ENCODE peak calls at places on chromosomes 16 and 17, in six cellular contexts. One of them, this sample, is unnamed.

GRCh38 chr16:7025616-7026190 is 306.9 kb upstream of the RBFOX1 start:
- DNase-seq in Calu3: peak; percentile 41
- DNase-seq in pancreas: peak; percentile 26
- DNase-seq in GM13976: peak; percentile 38
- DNase-seq in nephron progenitor cell: peak; percentile 93
- DNase-seq in omental fat pad: peak; percentile 42
- DNase-seq in this sample: peak; percentile 91

GRCh38 chr17:81291662-81292061 is 3.4 kb downstream of the SLC38A10 start:
- DNase-seq in Calu3: peak; percentile 64
- DNase-seq in pancreas: peak; percentile 73
- DNase-seq in GM13976: peak; percentile 86
- DNase-seq in nephron progenitor cell: peak; percentile 72
- DNase-seq in omental fat pad: no peak
- DNase-seq in this sample: peak; percentile 71

GRCh38 chr17:78293896-78294295 is 62.5 kb downstream of the TMEM235 start:
- DNase-seq in Calu3: no peak
- DNase-seq in pancreas: no peak
- DNase-seq in GM13976: no peak
- DNase-seq in nephron progenitor cell: no peak
- DNase-seq in omental fat pad: no peak
- DNase-seq in this sample: no peak

GRCh38 chr17:4500188-4500565 is 1.5 kb downstream of the SPNS2 start:
- DNase-seq in Calu3: no peak
- DNase-seq in pancreas: no peak
- DNase-seq in GM13976: no peak
- DNase-seq in nephron progenitor cell: no peak
- DNase-seq in omental fat pad: no peak
- DNase-seq in this sample: no peak

GRCh38 chr16:86306046-86306644 is 204.2 kb upstream of the FOXF1 start:
- DNase-seq in Calu3: no peak
- DNase-seq in pancreas: no peak
- DNase-seq in GM13976: no peak
- DNase-seq in nephron progenitor cell: no peak
- DNase-seq in omental fat pad: no peak
- DNase-seq in this sample: no peak

GRCh38 chr16:84683691-84684591 is 15.9 kb upstream of the USP10 start:
- DNase-seq in Calu3: no peak
- DNase-seq in pancreas: no peak
- DNase-seq in GM13976: no peak
- DNase-seq in nephron progenitor cell: no peak
- DNase-seq in omental fat pad: no peak
- DNase-seq in this sample: peak; percentile 63

GRCh38 chr17:5958850-5959249 is 111.3 kb upstream of the WSCD1 start:
- DNase-seq in Calu3: no peak
- DNase-seq in pancreas: no peak
- DNase-seq in GM13976: no peak
- DNase-seq in nephron progenitor cell: no peak
- DNase-seq in omental fat pad: no peak
- DNase-seq in this sample: no peak

GRCh38 chr16:50635505-50636392 is 45.4 kb downstream of the SNX20 start:
- DNase-seq in Calu3: no peak
- DNase-seq in pancreas: no peak
- DNase-seq in GM13976: no peak
- DNase-seq in nephron progenitor cell: no peak
- DNase-seq in omental fat pad: no peak
- DNase-seq in this sample: no peak

GRCh38 chr16:12486386-12486785 is 317.3 kb downstream of the CPPED1 start:
- DNase-seq in Calu3: no peak
- DNase-seq in pancreas: no peak
- DNase-seq in GM13976: no peak
- DNase-seq in nephron progenitor cell: no peak
- DNase-seq in omental fat pad: no peak
- DNase-seq in this sample: no peak

GRCh38 chr17:37742762-37743611 is 1.9 kb downstream of the HNF1B start:
- DNase-seq in Calu3: peak; percentile 87
- DNase-seq in pancreas: peak; percentile 39
- DNase-seq in GM13976: peak; percentile 57
- DNase-seq in nephron progenitor cell: peak; percentile 34
- DNase-seq in omental fat pad: no peak
- DNase-seq in this sample: peak; percentile 59

GRCh38 chr17:74130276-74130675 is 73.2 kb upstream of the RPL38 start:
- DNase-seq in Calu3: no peak
- DNase-seq in pancreas: no peak
- DNase-seq in GM13976: no peak
- DNase-seq in nephron progenitor cell: no peak
- DNase-seq in omental fat pad: no peak
- DNase-seq in this sample: no peak

GRCh38 chr17:6254036-6254435 is 180.9 kb downstream of the AIPL1 start:
- DNase-seq in Calu3: no peak
- DNase-seq in pancreas: no peak
- DNase-seq in GM13976: no peak
- DNase-seq in nephron progenitor cell: no peak
- DNase-seq in omental fat pad: no peak
- DNase-seq in this sample: no peak

GRCh38 chr16:11093578-11094074 is 149.3 kb downstream of the CLEC16A start:
- DNase-seq in Calu3: no peak
- DNase-seq in pancreas: no peak
- DNase-seq in GM13976: no peak
- DNase-seq in nephron progenitor cell: no peak
- DNase-seq in omental fat pad: no peak
- DNase-seq in this sample: no peak

GRCh38 chr16:65672960-65673359 is 551.1 kb upstream of the CDH11 start:
- DNase-seq in Calu3: no peak
- DNase-seq in pancreas: no peak
- DNase-seq in GM13976: no peak
- DNase-seq in nephron progenitor cell: no peak
- DNase-seq in omental fat pad: no peak
- DNase-seq in this sample: no peak

GRCh38 chr16:787978-788398 is at the start of gene RPUSD1:
- DNase-seq in Calu3: no peak
- DNase-seq in pancreas: no peak
- DNase-seq in GM13976: no peak
- DNase-seq in nephron progenitor cell: no peak
- DNase-seq in omental fat pad: no peak
- DNase-seq in this sample: no peak

GRCh38 chr17:1200440-1200839 is 20.7 kb upstream of the ABR start:
- DNase-seq in Calu3: no peak
- DNase-seq in pancreas: no peak
- DNase-seq in GM13976: no peak
- DNase-seq in nephron progenitor cell: no peak
- DNase-seq in omental fat pad: no peak
- DNase-seq in this sample: no peak

DNA sequence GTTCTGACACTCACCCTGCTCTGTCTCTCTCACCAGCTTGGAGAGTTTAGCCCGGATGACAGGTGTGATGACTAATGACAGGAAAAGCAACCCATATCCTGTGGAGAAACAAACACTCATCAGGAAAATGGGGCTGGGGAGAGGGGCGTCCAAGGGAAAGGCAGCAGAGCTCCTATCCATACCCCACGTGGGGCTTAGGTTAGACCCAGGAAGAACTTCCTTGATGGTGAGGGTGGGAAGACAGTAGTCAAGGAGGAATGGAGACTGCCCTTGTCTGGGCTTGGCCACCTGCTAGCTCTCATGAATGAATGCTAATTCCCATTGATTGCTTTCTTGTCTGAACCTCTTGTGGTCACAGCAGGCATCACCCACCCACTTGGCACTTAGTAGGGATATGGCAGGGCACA is 3.8 kb downstream of the SLC46A1 start:
- DNase-seq in Calu3: no peak
- DNase-seq in pancreas: no peak
- DNase-seq in GM13976: no peak
- DNase-seq in nephron progenitor cell: no peak
- DNase-seq in omental fat pad: no peak
- DNase-seq in this sample: no peak
- TF ChIP-seq CTCF in Calu3: no peak
- TF ChIP-seq CTCF in pancreas: no peak
- TF ChIP-seq CTCF in GM13976: no peak
- TF ChIP-seq CTCF in nephron progenitor cell: no peak
- TF ChIP-seq CTCF in omental fat pad: no peak
- TF ChIP-seq CTCF in this sample: no peak

GRCh38 chr16:3769013-3769412 is 51.7 kb upstream of the TRAP1 start:
- DNase-seq in Calu3: no peak
- DNase-seq in pancreas: no peak
- DNase-seq in GM13976: no peak
- DNase-seq in nephron progenitor cell: no peak
- DNase-seq in omental fat pad: no peak
- DNase-seq in this sample: no peak

GRCh38 chr16:3769942-3770341 is 52.6 kb upstream of the TRAP1 start:
- DNase-seq in Calu3: no peak
- DNase-seq in pancreas: no peak
- DNase-seq in GM13976: no peak
- DNase-seq in nephron progenitor cell: no peak
- DNase-seq in omental fat pad: no peak
- DNase-seq in this sample: no peak

GRCh38 chr16:3766177-3766576 is 48.9 kb upstream of the TRAP1 start:
- DNase-seq in Calu3: no peak
- DNase-seq in pancreas: no peak
- DNase-seq in GM13976: no peak
- DNase-seq in nephron progenitor cell: no peak
- DNase-seq in omental fat pad: no peak
- DNase-seq in this sample: no peak

GRCh38 chr16:3764409-3764808 is 47.1 kb upstream of the TRAP1 start:
- DNase-seq in Calu3: no peak
- DNase-seq in pancreas: no peak
- DNase-seq in GM13976: no peak
- DNase-seq in nephron progenitor cell: no peak
- DNase-seq in omental fat pad: no peak
- DNase-seq in this sample: no peak

DNA sequence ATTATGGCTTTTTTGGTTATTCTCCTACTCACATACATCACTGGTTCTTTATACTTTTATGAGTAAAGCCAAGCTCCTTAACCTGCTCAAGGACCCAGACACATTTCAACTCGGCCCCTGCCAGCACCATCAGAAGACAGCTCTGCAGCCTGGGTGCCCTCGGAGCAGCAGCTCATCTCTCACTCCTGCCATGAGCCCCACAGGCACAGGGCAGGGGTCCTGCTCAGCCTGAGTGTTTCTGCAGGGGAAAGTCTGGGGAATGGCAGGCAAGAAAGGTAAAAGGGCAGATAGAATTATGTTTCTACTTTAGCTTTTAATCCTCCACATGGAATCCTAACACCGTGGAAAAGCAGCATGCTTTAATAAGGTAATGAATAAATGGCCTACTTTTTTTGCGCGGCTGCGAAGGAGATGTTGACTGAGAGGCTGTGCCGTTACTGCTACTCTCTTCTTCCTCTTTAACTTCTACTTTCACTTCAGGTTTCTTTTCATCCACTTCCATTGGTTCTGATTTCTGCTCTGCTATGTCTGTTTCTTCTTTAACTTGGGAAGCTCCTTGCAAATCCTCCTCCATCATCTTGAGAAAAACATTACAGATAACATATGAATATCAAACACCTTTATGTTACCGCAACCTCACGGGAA is 50.1 kb upstream of the TRAP1 start:
- DNase-seq in Calu3: no peak
- DNase-seq in pancreas: no peak
- DNase-seq in GM13976: no peak
- DNase-seq in nephron progenitor cell: no peak
- DNase-seq in omental fat pad: no peak
- DNase-seq in this sample: no peak
- TF ChIP-seq CTCF in Calu3: no peak
- TF ChIP-seq CTCF in pancreas: no peak
- TF ChIP-seq CTCF in GM13976: no peak
- TF ChIP-seq CTCF in nephron progenitor cell: no peak
- TF ChIP-seq CTCF in omental fat pad: no peak
- TF ChIP-seq CTCF in this sample: no peak

DNA sequence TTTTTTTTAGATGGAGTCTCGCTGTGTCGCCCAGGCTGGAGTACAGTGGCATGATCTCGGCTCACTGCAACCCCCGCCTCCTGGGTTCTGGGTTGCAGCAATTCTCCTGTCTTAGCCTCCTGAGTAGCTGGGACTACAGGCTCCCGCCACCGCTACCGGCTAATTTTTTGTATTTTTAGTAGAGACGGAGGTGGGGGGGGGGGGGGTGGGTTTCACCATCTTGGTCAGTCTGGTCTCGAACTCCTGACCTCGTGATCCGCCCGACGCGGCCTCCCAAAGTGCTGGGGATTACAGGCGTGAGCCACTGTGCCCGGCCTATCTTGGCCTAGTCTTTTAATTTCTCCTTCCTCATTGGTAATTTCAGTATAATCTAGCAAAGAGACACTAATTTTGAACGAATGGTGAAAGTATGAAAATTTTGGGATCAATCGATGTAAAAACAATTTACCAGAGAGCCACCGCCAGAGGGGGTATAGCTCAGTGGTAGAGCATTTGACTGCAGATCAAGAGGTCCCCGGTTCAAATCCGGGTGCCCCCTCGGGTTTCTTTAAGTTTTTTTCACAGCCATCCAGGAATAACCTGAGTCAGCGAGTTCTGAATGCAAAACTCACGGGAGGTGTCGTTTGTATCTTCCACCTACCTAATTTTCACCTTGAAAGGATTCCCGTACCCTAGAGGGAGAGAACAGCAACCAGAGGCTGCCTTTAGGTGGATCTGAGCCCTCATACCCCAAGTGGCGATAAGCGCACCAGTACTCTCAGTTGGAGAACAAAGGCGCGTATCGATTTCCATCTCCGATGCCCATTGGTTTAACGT is 2.5 kb upstream of the LASP1 start:
- DNase-seq in Calu3: peak; percentile 96
- DNase-seq in pancreas: peak; percentile 59
- DNase-seq in GM13976: no peak
- DNase-seq in nephron progenitor cell: peak; percentile 75
- DNase-seq in omental fat pad: no peak
- DNase-seq in this sample: peak; percentile 83
- TF ChIP-seq CTCF in Calu3: peak; percentile 51
- TF ChIP-seq CTCF in pancreas: no peak
- TF ChIP-seq CTCF in GM13976: no peak
- TF ChIP-seq CTCF in nephron progenitor cell: peak; percentile 36
- TF ChIP-seq CTCF in omental fat pad: no peak
- TF ChIP-seq CTCF in this sample: peak; percentile 54

DNA sequence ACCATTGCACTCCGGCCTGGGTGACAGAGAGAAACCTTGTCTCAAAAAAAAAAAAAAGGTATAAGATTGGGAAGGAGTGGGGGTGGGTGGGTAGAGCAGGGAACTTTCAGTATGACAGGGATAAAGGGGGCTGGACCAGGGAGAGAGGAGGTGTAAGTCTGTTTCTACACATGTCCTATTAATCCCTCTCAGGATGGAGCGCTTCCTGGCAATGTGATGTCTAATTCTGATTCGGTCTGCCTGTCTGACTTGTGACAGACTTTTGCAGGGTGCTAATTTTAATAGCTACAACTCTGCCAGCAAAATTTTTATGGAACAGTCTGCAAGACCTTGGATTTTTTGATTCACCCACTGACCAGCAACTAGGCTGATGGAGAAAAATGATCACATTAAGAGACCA is 53.8 kb upstream of the SLC25A19 start:
- DNase-seq in Calu3: no peak
- DNase-seq in pancreas: no peak
- DNase-seq in GM13976: no peak
- DNase-seq in nephron progenitor cell: no peak
- DNase-seq in omental fat pad: no peak
- DNase-seq in this sample: no peak
- TF ChIP-seq CTCF in Calu3: no peak
- TF ChIP-seq CTCF in pancreas: no peak
- TF ChIP-seq CTCF in GM13976: no peak
- TF ChIP-seq CTCF in nephron progenitor cell: no peak
- TF ChIP-seq CTCF in omental fat pad: no peak
- TF ChIP-seq CTCF in this sample: no peak

This sample was measured in neural progenitor cell.